ENCODE peak calls at places on chromosomes 11 and 22, in seven cellular contexts. V, I, D, H, K, Q and T are unnamed samples.

GRCh38 chr11:39990413-39990812 is 1469.0 kb downstream of the LRRC4C start:
- DNase-seq in V (no peak), I (no peak), D (no peak), H (no peak), K (no peak), Q (no peak), T (no peak)

GRCh38 chr22:44702479-44703219 is 645 bp downstream of the PRR5 start:
- DNase-seq in V (peak; percentile 48), I (no peak), D (peak; percentile 46), H (no peak), K (no peak), Q (peak; percentile 45), T (no peak)

GRCh38 chr11:117143390-117143789 is 697 bp upstream of the PAFAH1B2 start:
- DNase-seq in V (peak; percentile 65), I (peak; percentile 37), D (peak; percentile 28), H (peak; percentile 34), K (peak; percentile 60), Q (peak; percentile 70), T (no peak)

GRCh38 chr22:46758867-46759290 is 3.6 kb upstream of the TBC1D22A start:
- DNase-seq in V (peak; percentile 58), I (no peak), D (peak; percentile 47), H (no peak), K (peak; percentile 78), Q (peak; percentile 80), T (peak; percentile 43)

GRCh38 chr22:25388866-25389540 is 169.6 kb downstream of the CRYBB2 start:
- DNase-seq in V (no peak), I (no peak), D (peak; percentile 84), H (no peak), K (no peak), Q (no peak), T (peak; percentile 10)

GRCh38 chr11:26626346-26626745 is 54.3 kb upstream of the MUC15 start:
- DNase-seq in V (peak; percentile 6), I (no peak), D (no peak), H (no peak), K (no peak), Q (peak; percentile 14), T (no peak)

GRCh38 chr11:110852925-110853324 is 140.7 kb upstream of the ARHGAP20 start:
- DNase-seq in V (no peak), I (no peak), D (no peak), H (no peak), K (no peak), Q (no peak), T (no peak)

GRCh38 chr11:46350695-46351094 is 3.4 kb downstream of the DGKZ start:
- DNase-seq in V (no peak), I (no peak), D (no peak), H (no peak), K (no peak), Q (no peak), T (no peak)

GRCh38 chr11:107916671-107917241 is 11.5 kb upstream of the RAB39A start:
- DNase-seq in V (peak; percentile 8), I (no peak), D (peak; percentile 25), H (no peak), K (no peak), Q (peak; percentile 13), T (no peak)

GRCh38 chr11:108654994-108655631 is 9.8 kb upstream of the DDX10 start:
- DNase-seq in V (peak; percentile 43), I (no peak), D (peak; percentile 39), H (no peak), K (peak; percentile 52), Q (peak; percentile 69), T (peak; percentile 7)

GRCh38 chr22:30423296-30423958 is 2.1 kb upstream of the MTFP1 start:
- DNase-seq in V (no peak), I (no peak), D (peak; percentile 70), H (no peak), K (peak; percentile 21), Q (no peak), T (no peak)

GRCh38 chr11:74417379-74417804 is 19.2 kb upstream of the PGM2L1 start:
- DNase-seq in V (peak; percentile 82), I (no peak), D (no peak), H (no peak), K (no peak), Q (no peak), T (peak; percentile 12)

GRCh38 chr11:13772223-13773046 is 104.0 kb downstream of the FAR1 start:
- DNase-seq in V (peak; percentile 57), I (no peak), D (no peak), H (no peak), K (peak; percentile 80), Q (peak; percentile 83), T (peak; percentile 64)

GRCh38 chr11:35917676-35918075 is 26.2 kb upstream of the LDLRAD3 start:
- DNase-seq in V (no peak), I (no peak), D (no peak), H (no peak), K (peak; percentile 85), Q (no peak), T (no peak)

GRCh38 chr22:46464701-46465347 is 72.6 kb downstream of the CELSR1 start:
- DNase-seq in V (no peak), I (no peak), D (no peak), H (no peak), K (no peak), Q (no peak), T (no peak)

GRCh38 chr11:1780700-1781592 is 17.2 kb upstream of the CTSD start:
- DNase-seq in V (no peak), I (no peak), D (no peak), H (no peak), K (no peak), Q (no peak), T (no peak)

GRCh38 chr11:96187779-96188624 is 155.0 kb downstream of the MAML2 start:
- DNase-seq in V (peak; percentile 97), I (peak; percentile 45), D (no peak), H (peak; percentile 45), K (no peak), Q (peak; percentile 91), T (no peak)

GRCh38 chr22:45196308-45196707 is 32.6 kb downstream of the NUP50 start:
- DNase-seq in V (no peak), I (no peak), D (no peak), H (no peak), K (no peak), Q (no peak), T (no peak)

DNA sequence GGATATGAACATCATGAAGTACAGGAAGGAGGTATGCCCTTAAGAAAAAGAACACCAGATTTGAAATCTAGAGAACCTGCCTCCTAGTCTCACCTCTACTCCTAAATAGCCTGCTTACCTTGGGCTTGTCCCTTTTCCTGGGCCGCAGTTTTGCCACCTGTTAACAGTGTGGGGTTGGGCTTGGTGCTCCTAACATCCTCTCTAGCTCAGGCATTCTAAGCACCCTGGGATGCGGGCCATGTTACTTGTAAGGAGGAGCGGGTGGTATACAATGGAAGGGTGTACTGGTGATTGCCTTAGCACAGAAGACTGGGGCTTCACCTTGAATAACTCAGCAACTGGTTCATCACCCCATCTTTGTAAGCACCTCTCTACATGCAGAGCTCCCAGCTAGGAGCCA is 48.7 kb downstream of the TIMP3 start:
- DNase-seq in V (no peak), I (no peak), D (no peak), H (no peak), K (no peak), Q (no peak), T (no peak)
- H3K4me1 ChIP-seq in V (no peaks in the 10 kb centered on the region), I (peaks cover 86% of the 10 kb centered on the region), D (no peaks in the 10 kb centered on the region), H (peaks cover 32% of the 10 kb centered on the region), K (no peaks in the 10 kb centered on the region), Q (peaks cover 22% of the 10 kb centered on the region), T (no peaks in the 10 kb centered on the region)

DNA sequence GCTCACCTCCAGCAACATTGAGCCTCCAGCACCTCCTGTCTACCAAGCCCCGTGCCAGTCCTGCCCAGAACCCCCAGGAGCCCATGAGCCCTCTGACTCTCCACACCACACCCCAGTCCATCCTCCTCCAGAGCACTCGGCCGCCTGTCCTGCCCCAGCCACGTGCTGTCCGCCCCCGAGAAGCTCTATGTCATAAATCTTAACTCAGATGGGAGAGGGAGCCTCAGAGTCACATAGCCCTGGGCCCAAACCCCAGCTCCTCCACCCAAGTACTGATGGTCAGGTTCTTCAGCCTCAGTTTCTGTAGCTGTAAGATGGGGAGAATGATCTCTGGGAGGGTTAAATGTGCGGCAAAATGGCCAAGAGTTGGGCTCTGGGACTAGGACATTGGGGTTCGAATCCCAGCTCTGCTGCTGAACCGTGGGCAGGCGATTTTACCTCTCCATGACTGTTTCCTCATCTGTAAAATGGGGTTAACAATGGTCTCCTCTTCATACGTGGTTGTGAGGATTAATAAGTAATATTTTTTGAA is 27.8 kb downstream of the CYTH4 start:
- DNase-seq in V (no peak), I (no peak), D (no peak), H (no peak), K (no peak), Q (no peak), T (no peak)
- H3K4me3 ChIP-seq in V (no peak overlapping the region), I (no peak overlapping the region), D (no peak overlapping the region), H (no peak overlapping the region), K (no peak overlapping the region), Q (no peak overlapping the region), T (peak overlapping the region; percentile 51)

GRCh38 chr11:126640186-126640585 is 284.7 kb downstream of the ST3GAL4 start:
- DNase-seq in V (no peak), I (no peak), D (no peak), H (no peak), K (no peak), Q (no peak), T (no peak)
- H3K27ac ChIP-seq in V (no peak overlapping the region), I (no peak overlapping the region), D (no peak overlapping the region), H (no peak overlapping the region), K (no peak overlapping the region), Q (no peak overlapping the region), T (no peak overlapping the region)

GRCh38 chr11:67275606-67276409 is 9.5 kb downstream of the GRK2 start:
- DNase-seq in V (no peak), I (peak; percentile 16), D (peak; percentile 41), H (no peak), K (no peak), Q (no peak), T (no peak)
- H3K4me1 ChIP-seq in V (peaks cover 31% of the 10 kb centered on the region), I (peaks cover 85% of the 10 kb centered on the region), D (peaks cover 79% of the 10 kb centered on the region), H (peaks cover 74% of the 10 kb centered on the region), K (peaks cover 67% of the 10 kb centered on the region), Q (peaks cover 20% of the 10 kb centered on the region), T (peaks cover 100% of the 10 kb centered on the region)